ENCODE peak calls at places on chromosomes 12 and 14, in nine cellular contexts. One of them, this sample, is unnamed.

GRCh38 chr14:101791919-101792572 is 30.5 kb downstream of the PPP2R5C start:
- DNase-seq in AG09309: peak; percentile 32
- DNase-seq in ecto neural progenitor cell: no peak
- DNase-seq in T follicular helper cell: no peak
- DNase-seq in CD4-positive, alpha-beta memory T cell: peak; percentile 47
- DNase-seq in MG63: no peak
- DNase-seq in foreskin fibroblast: peak; percentile 33
- DNase-seq in mesothelial cell of epicardium: no peak
- DNase-seq in activated CD8-positive, alpha-beta T cell treated with anti-CD3 and anti-CD28 coated beads, Interleukin-2, amount 10 ng/mL, durations not matched to agents 7 days and 5 days: no peak
- DNase-seq in this sample: no peak

GRCh38 chr12:15858348-15858747 is 23.8 kb upstream of the STRAP start:
- DNase-seq in foreskin fibroblast: no peak
- DNase-seq in ecto neural progenitor cell: no peak
- DNase-seq in AG09309: no peak
- DNase-seq in MG63: no peak
- DNase-seq in activated CD8-positive, alpha-beta T cell treated with anti-CD3 and anti-CD28 coated beads, Interleukin-2, amount 10 ng/mL, durations not matched to agents 7 days and 5 days: no peak
- DNase-seq in mesothelial cell of epicardium: no peak
- DNase-seq in CD4-positive, alpha-beta memory T cell: no peak
- DNase-seq in T follicular helper cell: no peak
- DNase-seq in this sample: no peak

GRCh38 chr12:54734196-54734950 is 86.2 kb upstream of the DCD start:
- DNase-seq in CD4-positive, alpha-beta memory T cell: no peak
- DNase-seq in foreskin fibroblast: no peak
- DNase-seq in ecto neural progenitor cell: no peak
- DNase-seq in MG63: no peak
- DNase-seq in T follicular helper cell: no peak
- DNase-seq in AG09309: no peak
- DNase-seq in mesothelial cell of epicardium: no peak
- DNase-seq in activated CD8-positive, alpha-beta T cell treated with anti-CD3 and anti-CD28 coated beads, Interleukin-2, amount 10 ng/mL, durations not matched to agents 7 days and 5 days: no peak
- DNase-seq in this sample: no peak

GRCh38 chr12:121365416-121366062 is 13.3 kb upstream of the ANAPC5 start:
- DNase-seq in foreskin fibroblast: no peak
- DNase-seq in activated CD8-positive, alpha-beta T cell treated with anti-CD3 and anti-CD28 coated beads, Interleukin-2, amount 10 ng/mL, durations not matched to agents 7 days and 5 days: no peak
- DNase-seq in ecto neural progenitor cell: no peak
- DNase-seq in T follicular helper cell: no peak
- DNase-seq in CD4-positive, alpha-beta memory T cell: no peak
- DNase-seq in AG09309: no peak
- DNase-seq in mesothelial cell of epicardium: no peak
- DNase-seq in MG63: no peak
- DNase-seq in this sample: no peak

GRCh38 chr14:101119830-101120571 is 216.5 kb upstream of the RTL1 start:
- DNase-seq in T follicular helper cell: no peak
- DNase-seq in mesothelial cell of epicardium: no peak
- DNase-seq in activated CD8-positive, alpha-beta T cell treated with anti-CD3 and anti-CD28 coated beads, Interleukin-2, amount 10 ng/mL, durations not matched to agents 7 days and 5 days: no peak
- DNase-seq in foreskin fibroblast: no peak
- DNase-seq in AG09309: no peak
- DNase-seq in CD4-positive, alpha-beta memory T cell: no peak
- DNase-seq in MG63: no peak
- DNase-seq in ecto neural progenitor cell: peak; percentile 54
- DNase-seq in this sample: no peak

GRCh38 chr12:64666054-64666914 is 56.0 kb downstream of the RASSF3 start:
- DNase-seq in CD4-positive, alpha-beta memory T cell: no peak
- DNase-seq in mesothelial cell of epicardium: no peak
- DNase-seq in activated CD8-positive, alpha-beta T cell treated with anti-CD3 and anti-CD28 coated beads, Interleukin-2, amount 10 ng/mL, durations not matched to agents 7 days and 5 days: no peak
- DNase-seq in T follicular helper cell: no peak
- DNase-seq in AG09309: no peak
- DNase-seq in foreskin fibroblast: no peak
- DNase-seq in ecto neural progenitor cell: no peak
- DNase-seq in MG63: no peak
- DNase-seq in this sample: no peak

GRCh38 chr14:25396128-25396527 is 346.2 kb upstream of the STXBP6 start:
- DNase-seq in T follicular helper cell: no peak
- DNase-seq in ecto neural progenitor cell: no peak
- DNase-seq in foreskin fibroblast: no peak
- DNase-seq in activated CD8-positive, alpha-beta T cell treated with anti-CD3 and anti-CD28 coated beads, Interleukin-2, amount 10 ng/mL, durations not matched to agents 7 days and 5 days: no peak
- DNase-seq in MG63: no peak
- DNase-seq in mesothelial cell of epicardium: no peak
- DNase-seq in CD4-positive, alpha-beta memory T cell: no peak
- DNase-seq in AG09309: no peak
- DNase-seq in this sample: no peak

GRCh38 chr14:104110491-104111209 is 25.1 kb downstream of the ASPG start:
- DNase-seq in MG63: no peak
- DNase-seq in mesothelial cell of epicardium: peak; percentile 34
- DNase-seq in AG09309: no peak
- DNase-seq in CD4-positive, alpha-beta memory T cell: no peak
- DNase-seq in ecto neural progenitor cell: peak; percentile 45
- DNase-seq in activated CD8-positive, alpha-beta T cell treated with anti-CD3 and anti-CD28 coated beads, Interleukin-2, amount 10 ng/mL, durations not matched to agents 7 days and 5 days: no peak
- DNase-seq in T follicular helper cell: no peak
- DNase-seq in foreskin fibroblast: no peak
- DNase-seq in this sample: no peak

GRCh38 chr14:103207038-103207403 is 83.8 kb downstream of the TNFAIP2 start:
- DNase-seq in AG09309: peak; percentile 49
- DNase-seq in mesothelial cell of epicardium: no peak
- DNase-seq in ecto neural progenitor cell: peak; percentile 68
- DNase-seq in MG63: peak; percentile 86
- DNase-seq in T follicular helper cell: no peak
- DNase-seq in foreskin fibroblast: no peak
- DNase-seq in activated CD8-positive, alpha-beta T cell treated with anti-CD3 and anti-CD28 coated beads, Interleukin-2, amount 10 ng/mL, durations not matched to agents 7 days and 5 days: no peak
- DNase-seq in CD4-positive, alpha-beta memory T cell: no peak
- DNase-seq in this sample: peak; percentile 59

GRCh38 chr14:77338332-77338731 is 17.5 kb downstream of the GSTZ1 start:
- DNase-seq in CD4-positive, alpha-beta memory T cell: no peak
- DNase-seq in MG63: no peak
- DNase-seq in foreskin fibroblast: no peak
- DNase-seq in activated CD8-positive, alpha-beta T cell treated with anti-CD3 and anti-CD28 coated beads, Interleukin-2, amount 10 ng/mL, durations not matched to agents 7 days and 5 days: no peak
- DNase-seq in T follicular helper cell: no peak
- DNase-seq in AG09309: no peak
- DNase-seq in mesothelial cell of epicardium: no peak
- DNase-seq in ecto neural progenitor cell: no peak
- DNase-seq in this sample: no peak

GRCh38 chr14:92948647-92949046 is 25.7 kb downstream of the CHGA start:
- DNase-seq in MG63: no peak
- DNase-seq in T follicular helper cell: no peak
- DNase-seq in activated CD8-positive, alpha-beta T cell treated with anti-CD3 and anti-CD28 coated beads, Interleukin-2, amount 10 ng/mL, durations not matched to agents 7 days and 5 days: no peak
- DNase-seq in AG09309: no peak
- DNase-seq in CD4-positive, alpha-beta memory T cell: no peak
- DNase-seq in mesothelial cell of epicardium: no peak
- DNase-seq in ecto neural progenitor cell: no peak
- DNase-seq in foreskin fibroblast: no peak
- DNase-seq in this sample: no peak

GRCh38 chr14:82146846-82147245 is 613.2 kb upstream of the SEL1L start:
- DNase-seq in CD4-positive, alpha-beta memory T cell: no peak
- DNase-seq in mesothelial cell of epicardium: no peak
- DNase-seq in foreskin fibroblast: no peak
- DNase-seq in MG63: no peak
- DNase-seq in activated CD8-positive, alpha-beta T cell treated with anti-CD3 and anti-CD28 coated beads, Interleukin-2, amount 10 ng/mL, durations not matched to agents 7 days and 5 days: no peak
- DNase-seq in AG09309: no peak
- DNase-seq in ecto neural progenitor cell: no peak
- DNase-seq in T follicular helper cell: no peak
- DNase-seq in this sample: no peak

GRCh38 chr12:66188584-66189475 is at the start of gene IRAK3:
- DNase-seq in T follicular helper cell: no peak
- DNase-seq in activated CD8-positive, alpha-beta T cell treated with anti-CD3 and anti-CD28 coated beads, Interleukin-2, amount 10 ng/mL, durations not matched to agents 7 days and 5 days: peak; percentile 53
- DNase-seq in MG63: peak; percentile 62
- DNase-seq in ecto neural progenitor cell: peak; percentile 76
- DNase-seq in foreskin fibroblast: peak; percentile 59
- DNase-seq in AG09309: no peak
- DNase-seq in mesothelial cell of epicardium: peak; percentile 40
- DNase-seq in CD4-positive, alpha-beta memory T cell: peak; percentile 22
- DNase-seq in this sample: no peak

This sample was measured in D721Med.